ENCODE peak calls at places on chromosomes 11 and 22, in eight cellular contexts. C is GDM1, Y is body of pancreas, A is ovary, H is NCI-H1694, J is activated T-cell treated with anti-CD3 and anti-CD28 coated beads for 1 hour, D is LoVo, N is amniotic stem cell. V is an unnamed sample.

GRCh38 chr11:9617960-9618359 is 44.5 kb downstream of the WEE1 start:
- DNase-seq in Y (no peak), D (no peak), C (no peak), J (no peak), N (peak; percentile 63), A (no peak), H (no peak), V (peak; percentile 78)

GRCh38 chr11:128686745-128687177 is 7.1 kb upstream of the FLI1 start:
- DNase-seq in J (peak; percentile 44), A (no peak), C (no peak), D (no peak), N (no peak), H (no peak), Y (peak; percentile 37), V (no peak)

GRCh38 chr11:111975076-111975806 is 38.1 kb downstream of the DIXDC1 start:
- DNase-seq in C (no peak), A (no peak), J (no peak), Y (peak; percentile 22), H (no peak), D (no peak), N (no peak), V (no peak)

GRCh38 chr11:126842038-126842437 is 158.5 kb downstream of the KIRREL3 start:
- DNase-seq in N (no peak), H (no peak), Y (no peak), A (no peak), J (no peak), C (no peak), D (no peak), V (no peak)

GRCh38 chr11:86551693-86552092 is 120.7 kb downstream of the ME3 start:
- DNase-seq in Y (no peak), J (no peak), H (no peak), N (no peak), A (no peak), C (no peak), D (no peak), V (no peak)

GRCh38 chr11:93403930-93404329 is 73.4 kb downstream of the DEUP1 start:
- DNase-seq in C (no peak), H (no peak), N (no peak), A (no peak), D (no peak), Y (no peak), J (no peak), V (no peak)

GRCh38 chr11:125925247-125925740 is 20.6 kb upstream of the VSIG10L2 start:
- DNase-seq in J (no peak), D (no peak), C (no peak), N (no peak), Y (peak; percentile 38), A (no peak), H (no peak), V (no peak)

GRCh38 chr11:36469063-36469462 is 41.0 kb downstream of the TRAF6 start:
- DNase-seq in J (no peak), C (no peak), A (no peak), D (no peak), Y (no peak), N (no peak), H (peak; percentile 13), V (no peak)

GRCh38 chr11:10324474-10324873 is 19.6 kb downstream of the ADM start:
- DNase-seq in A (no peak), H (no peak), N (no peak), Y (no peak), J (no peak), C (no peak), D (no peak), V (no peak)

GRCh38 chr11:59776210-59777066 is 21.3 kb downstream of the STX3 start:
- DNase-seq in J (no peak), H (no peak), C (no peak), N (no peak), Y (no peak), A (no peak), D (peak; percentile 95), V (no peak)

GRCh38 chr11:67002297-67002913 is 20.5 kb upstream of the SYT12 start:
- DNase-seq in H (no peak), N (no peak), D (no peak), C (no peak), J (no peak), Y (no peak), A (no peak), V (no peak)

GRCh38 chr11:120273432-120273831 is 33.5 kb downstream of the POU2F3 start:
- DNase-seq in H (no peak), Y (no peak), N (no peak), A (no peak), D (no peak), J (no peak), C (no peak), V (no peak)

GRCh38 chr22:23262474-23263332 is 82.4 kb downstream of the BCR start:
- DNase-seq in C (no peak), J (no peak), A (peak; percentile 40), H (no peak), D (no peak), Y (no peak), N (no peak), V (no peak)

GRCh38 chr11:74680035-74680671 is 51.1 kb downstream of the CHRDL2 start:
- DNase-seq in C (no peak), J (no peak), A (no peak), N (no peak), D (no peak), Y (no peak), H (no peak), V (no peak)

GRCh38 chr11:118156531-118157185 is 4.0 kb upstream of the SCN4B start:
- DNase-seq in N (no peak), A (no peak), C (no peak), D (no peak), H (no peak), Y (peak; percentile 21), J (no peak), V (no peak)

GRCh38 chr11:3021125-3021524 is 29.0 kb upstream of the NAP1L4 start:
- DNase-seq in D (no peak), A (no peak), H (no peak), J (peak; percentile 22), C (peak; percentile 14), N (no peak), Y (peak; percentile 79), V (no peak)